ENCODE peak calls at places on chromosomes 3 and 15, in eight cellular contexts. One of them, this sample, is unnamed.

GRCh38 chr3:14522768-14523167 is 17.4 kb downstream of the GRIP2 start:
- DNase-seq in adrenal gland: no peak
- DNase-seq in mucosa of descending colon: no peak
- DNase-seq in body of pancreas: no peak
- DNase-seq in left ventricle myocardium inferior: no peak
- DNase-seq in tibial nerve: no peak
- DNase-seq in MM.1S: no peak
- DNase-seq in uterus: peak; percentile 10
- DNase-seq in this sample: no peak

GRCh38 chr3:8336456-8336855 is 165.2 kb upstream of the LMCD1 start:
- DNase-seq in adrenal gland: no peak
- DNase-seq in mucosa of descending colon: no peak
- DNase-seq in body of pancreas: no peak
- DNase-seq in left ventricle myocardium inferior: no peak
- DNase-seq in tibial nerve: no peak
- DNase-seq in MM.1S: no peak
- DNase-seq in uterus: no peak
- DNase-seq in this sample: no peak

GRCh38 chr3:32401541-32402052 is 9.9 kb downstream of the CMTM7 start:
- DNase-seq in adrenal gland: peak; percentile 77
- DNase-seq in mucosa of descending colon: peak; percentile 76
- DNase-seq in body of pancreas: peak; percentile 80
- DNase-seq in left ventricle myocardium inferior: peak; percentile 83
- DNase-seq in tibial nerve: peak; percentile 49
- DNase-seq in MM.1S: peak; percentile 51
- DNase-seq in uterus: peak; percentile 73
- DNase-seq in this sample: no peak

GRCh38 chr15:45347033-45347432 is 31.3 kb downstream of the GATM start:
- DNase-seq in adrenal gland: no peak
- DNase-seq in mucosa of descending colon: no peak
- DNase-seq in body of pancreas: no peak
- DNase-seq in left ventricle myocardium inferior: no peak
- DNase-seq in tibial nerve: no peak
- DNase-seq in MM.1S: no peak
- DNase-seq in uterus: no peak
- DNase-seq in this sample: no peak

GRCh38 chr3:25661694-25662455 is 2.8 kb downstream of the TOP2B start:
- DNase-seq in adrenal gland: no peak
- DNase-seq in mucosa of descending colon: no peak
- DNase-seq in body of pancreas: no peak
- DNase-seq in left ventricle myocardium inferior: no peak
- DNase-seq in tibial nerve: no peak
- DNase-seq in MM.1S: peak; percentile 58
- DNase-seq in uterus: no peak
- DNase-seq in this sample: no peak

GRCh38 chr15:73954188-73955145 is 28.2 kb downstream of the LOXL1 start:
- DNase-seq in adrenal gland: no peak
- DNase-seq in mucosa of descending colon: no peak
- DNase-seq in body of pancreas: no peak
- DNase-seq in left ventricle myocardium inferior: no peak
- DNase-seq in tibial nerve: no peak
- DNase-seq in MM.1S: no peak
- DNase-seq in uterus: no peak
- DNase-seq in this sample: no peak

GRCh38 chr15:83110361-83110760 is 2.9 kb downstream of the TM6SF1 start:
- DNase-seq in adrenal gland: no peak
- DNase-seq in mucosa of descending colon: no peak
- DNase-seq in body of pancreas: no peak
- DNase-seq in left ventricle myocardium inferior: no peak
- DNase-seq in tibial nerve: no peak
- DNase-seq in MM.1S: no peak
- DNase-seq in uterus: no peak
- DNase-seq in this sample: no peak

GRCh38 chr3:43641306-43642114 is 19.7 kb upstream of the ANO10 start:
- DNase-seq in adrenal gland: no peak
- DNase-seq in mucosa of descending colon: no peak
- DNase-seq in body of pancreas: no peak
- DNase-seq in left ventricle myocardium inferior: no peak
- DNase-seq in tibial nerve: no peak
- DNase-seq in MM.1S: no peak
- DNase-seq in uterus: no peak
- DNase-seq in this sample: no peak

GRCh38 chr3:66394261-66395249 is 106.3 kb downstream of the LRIG1 start:
- DNase-seq in adrenal gland: no peak
- DNase-seq in mucosa of descending colon: no peak
- DNase-seq in body of pancreas: no peak
- DNase-seq in left ventricle myocardium inferior: no peak
- DNase-seq in tibial nerve: no peak
- DNase-seq in MM.1S: no peak
- DNase-seq in uterus: no peak
- DNase-seq in this sample: no peak

GRCh38 chr3:197792019-197792647 is 1.1 kb downstream of the LRCH3 start:
- DNase-seq in adrenal gland: no peak
- DNase-seq in mucosa of descending colon: no peak
- DNase-seq in body of pancreas: no peak
- DNase-seq in left ventricle myocardium inferior: no peak
- DNase-seq in tibial nerve: no peak
- DNase-seq in MM.1S: no peak
- DNase-seq in uterus: no peak
- DNase-seq in this sample: no peak

GRCh38 chr15:48336940-48337339 is 5.7 kb downstream of the DUT start:
- DNase-seq in adrenal gland: no peak
- DNase-seq in mucosa of descending colon: no peak
- DNase-seq in body of pancreas: no peak
- DNase-seq in left ventricle myocardium inferior: no peak
- DNase-seq in tibial nerve: no peak
- DNase-seq in MM.1S: peak; percentile 27
- DNase-seq in uterus: no peak
- DNase-seq in this sample: no peak

GRCh38 chr3:30914696-30915095 is 20.2 kb upstream of the GADL1 start:
- DNase-seq in adrenal gland: no peak
- DNase-seq in mucosa of descending colon: no peak
- DNase-seq in body of pancreas: no peak
- DNase-seq in left ventricle myocardium inferior: no peak
- DNase-seq in tibial nerve: no peak
- DNase-seq in MM.1S: no peak
- DNase-seq in uterus: no peak
- DNase-seq in this sample: no peak

GRCh38 chr3:105802073-105802706 is 66.6 kb downstream of the CBLB start:
- DNase-seq in adrenal gland: no peak
- DNase-seq in mucosa of descending colon: no peak
- DNase-seq in body of pancreas: no peak
- DNase-seq in left ventricle myocardium inferior: no peak
- DNase-seq in tibial nerve: no peak
- DNase-seq in MM.1S: no peak
- DNase-seq in uterus: no peak
- DNase-seq in this sample: no peak

GRCh38 chr3:126119008-126119675 is 35.2 kb upstream of the SLC41A3 start:
- DNase-seq in adrenal gland: no peak
- DNase-seq in mucosa of descending colon: no peak
- DNase-seq in body of pancreas: peak; percentile 2
- DNase-seq in left ventricle myocardium inferior: no peak
- DNase-seq in tibial nerve: no peak
- DNase-seq in MM.1S: no peak
- DNase-seq in uterus: peak; percentile 6
- DNase-seq in this sample: no peak

GRCh38 chr3:133964547-133964946 is 65.2 kb downstream of the SLCO2A1 start:
- DNase-seq in adrenal gland: no peak
- DNase-seq in mucosa of descending colon: no peak
- DNase-seq in body of pancreas: no peak
- DNase-seq in left ventricle myocardium inferior: no peak
- DNase-seq in tibial nerve: no peak
- DNase-seq in MM.1S: no peak
- DNase-seq in uterus: no peak
- DNase-seq in this sample: no peak

GRCh38 chr15:81835731-81836130 is 210.1 kb downstream of the MEX3B start:
- DNase-seq in adrenal gland: no peak
- DNase-seq in mucosa of descending colon: no peak
- DNase-seq in body of pancreas: no peak
- DNase-seq in left ventricle myocardium inferior: no peak
- DNase-seq in tibial nerve: no peak
- DNase-seq in MM.1S: no peak
- DNase-seq in uterus: no peak
- DNase-seq in this sample: no peak

GRCh38 chr3:157499342-157499963 is 3.8 kb downstream of the VEPH1 start:
- DNase-seq in adrenal gland: peak; percentile 66
- DNase-seq in mucosa of descending colon: peak; percentile 58
- DNase-seq in body of pancreas: peak; percentile 81
- DNase-seq in left ventricle myocardium inferior: no peak
- DNase-seq in tibial nerve: no peak
- DNase-seq in MM.1S: peak; percentile 85
- DNase-seq in uterus: no peak
- DNase-seq in this sample: no peak

GRCh38 chr15:24832282-24832681 is 122.5 kb upstream of the SNRPN start:
- DNase-seq in adrenal gland: no peak
- DNase-seq in mucosa of descending colon: no peak
- DNase-seq in body of pancreas: no peak
- DNase-seq in left ventricle myocardium inferior: no peak
- DNase-seq in tibial nerve: no peak
- DNase-seq in MM.1S: no peak
- DNase-seq in uterus: no peak
- DNase-seq in this sample: no peak

GRCh38 chr3:58581328-58582091 is 4.3 kb upstream of the FAM107A start:
- DNase-seq in adrenal gland: no peak
- DNase-seq in mucosa of descending colon: no peak
- DNase-seq in body of pancreas: no peak
- DNase-seq in left ventricle myocardium inferior: no peak
- DNase-seq in tibial nerve: no peak
- DNase-seq in MM.1S: no peak
- DNase-seq in uterus: no peak
- DNase-seq in this sample: no peak

GRCh38 chr3:72335458-72336050 is 512.7 kb downstream of the SHQ1 start:
- DNase-seq in adrenal gland: no peak
- DNase-seq in mucosa of descending colon: no peak
- DNase-seq in body of pancreas: no peak
- DNase-seq in left ventricle myocardium inferior: no peak
- DNase-seq in tibial nerve: no peak
- DNase-seq in MM.1S: no peak
- DNase-seq in uterus: no peak
- DNase-seq in this sample: no peak

GRCh38 chr3:32621466-32621865 is 50.8 kb upstream of the DYNC1LI1 start:
- DNase-seq in adrenal gland: no peak
- DNase-seq in mucosa of descending colon: no peak
- DNase-seq in body of pancreas: no peak
- DNase-seq in left ventricle myocardium inferior: no peak
- DNase-seq in tibial nerve: no peak
- DNase-seq in MM.1S: no peak
- DNase-seq in uterus: no peak
- DNase-seq in this sample: no peak

GRCh38 chr15:38864827-38865604 is 300.4 kb upstream of the RASGRP1 start:
- DNase-seq in adrenal gland: no peak
- DNase-seq in mucosa of descending colon: no peak
- DNase-seq in body of pancreas: peak; percentile 24
- DNase-seq in left ventricle myocardium inferior: peak; percentile 21
- DNase-seq in tibial nerve: peak; percentile 70
- DNase-seq in MM.1S: no peak
- DNase-seq in uterus: peak; percentile 28
- DNase-seq in this sample: no peak

GRCh38 chr15:89299896-89300295 is 34.7 kb downstream of the POLG start:
- DNase-seq in adrenal gland: no peak
- DNase-seq in mucosa of descending colon: no peak
- DNase-seq in body of pancreas: no peak
- DNase-seq in left ventricle myocardium inferior: no peak
- DNase-seq in tibial nerve: no peak
- DNase-seq in MM.1S: no peak
- DNase-seq in uterus: no peak
- DNase-seq in this sample: no peak

GRCh38 chr15:38299216-38299615 is 46.6 kb downstream of the SPRED1 start:
- DNase-seq in adrenal gland: no peak
- DNase-seq in mucosa of descending colon: no peak
- DNase-seq in body of pancreas: no peak
- DNase-seq in left ventricle myocardium inferior: no peak
- DNase-seq in tibial nerve: no peak
- DNase-seq in MM.1S: no peak
- DNase-seq in uterus: no peak
- DNase-seq in this sample: no peak

GRCh38 chr3:62109534-62109933 is 263.8 kb downstream of the FEZF2 start:
- DNase-seq in adrenal gland: peak; percentile 60
- DNase-seq in mucosa of descending colon: no peak
- DNase-seq in body of pancreas: no peak
- DNase-seq in left ventricle myocardium inferior: peak; percentile 40
- DNase-seq in tibial nerve: no peak
- DNase-seq in MM.1S: no peak
- DNase-seq in uterus: no peak
- DNase-seq in this sample: no peak

GRCh38 chr3:153625506-153625905 is 463.5 kb downstream of the RAP2B start:
- DNase-seq in adrenal gland: no peak
- DNase-seq in mucosa of descending colon: no peak
- DNase-seq in body of pancreas: no peak
- DNase-seq in left ventricle myocardium inferior: no peak
- DNase-seq in tibial nerve: no peak
- DNase-seq in MM.1S: no peak
- DNase-seq in uterus: no peak
- DNase-seq in this sample: no peak
- TF ChIP-seq CTCF in adrenal gland: no peak
- TF ChIP-seq CTCF in mucosa of descending colon: no peak
- TF ChIP-seq CTCF in body of pancreas: no peak
- TF ChIP-seq CTCF in left ventricle myocardium inferior: no peak
- TF ChIP-seq CTCF in tibial nerve: no peak
- TF ChIP-seq CTCF in MM.1S: peak; percentile 26
- TF ChIP-seq CTCF in uterus: no peak
- TF ChIP-seq CTCF in this sample: peak; percentile 9

GRCh38 chr3:57052662-57053061 is 7.8 kb upstream of the SPATA12 start:
- DNase-seq in adrenal gland: no peak
- DNase-seq in mucosa of descending colon: no peak
- DNase-seq in body of pancreas: no peak
- DNase-seq in left ventricle myocardium inferior: no peak
- DNase-seq in tibial nerve: no peak
- DNase-seq in MM.1S: no peak
- DNase-seq in uterus: no peak
- DNase-seq in this sample: no peak
- H3K4me1 ChIP-seq in adrenal gland: peaks cover 8% of the 10 kb centered on the region
- H3K4me1 ChIP-seq in mucosa of descending colon: no peaks in the 10 kb centered on the region
- H3K4me1 ChIP-seq in body of pancreas: peaks cover 9% of the 10 kb centered on the region
- H3K4me1 ChIP-seq in left ventricle myocardium inferior: peaks cover 14% of the 10 kb centered on the region
- H3K4me1 ChIP-seq in tibial nerve: peaks cover 4% of the 10 kb centered on the region
- H3K4me1 ChIP-seq in MM.1S: no peaks in the 10 kb centered on the region
- H3K4me1 ChIP-seq in uterus: no peaks in the 10 kb centered on the region
- H3K4me1 ChIP-seq in this sample: peaks cover 6% of the 10 kb centered on the region

GRCh38 chr15:76903251-76903681 is 1.9 kb downstream of the SCAPER start:
- DNase-seq in adrenal gland: no peak
- DNase-seq in mucosa of descending colon: no peak
- DNase-seq in body of pancreas: no peak
- DNase-seq in left ventricle myocardium inferior: no peak
- DNase-seq in tibial nerve: no peak
- DNase-seq in MM.1S: peak; percentile 26
- DNase-seq in uterus: no peak
- DNase-seq in this sample: peak; percentile 33
- TF ChIP-seq CTCF in adrenal gland: peak; percentile 30
- TF ChIP-seq CTCF in mucosa of descending colon: no peak
- TF ChIP-seq CTCF in body of pancreas: no peak
- TF ChIP-seq CTCF in left ventricle myocardium inferior: peak; percentile 31
- TF ChIP-seq CTCF in tibial nerve: peak; percentile 21
- TF ChIP-seq CTCF in MM.1S: peak; percentile 59
- TF ChIP-seq CTCF in uterus: peak; percentile 6
- TF ChIP-seq CTCF in this sample: peak; percentile 67

DNA sequence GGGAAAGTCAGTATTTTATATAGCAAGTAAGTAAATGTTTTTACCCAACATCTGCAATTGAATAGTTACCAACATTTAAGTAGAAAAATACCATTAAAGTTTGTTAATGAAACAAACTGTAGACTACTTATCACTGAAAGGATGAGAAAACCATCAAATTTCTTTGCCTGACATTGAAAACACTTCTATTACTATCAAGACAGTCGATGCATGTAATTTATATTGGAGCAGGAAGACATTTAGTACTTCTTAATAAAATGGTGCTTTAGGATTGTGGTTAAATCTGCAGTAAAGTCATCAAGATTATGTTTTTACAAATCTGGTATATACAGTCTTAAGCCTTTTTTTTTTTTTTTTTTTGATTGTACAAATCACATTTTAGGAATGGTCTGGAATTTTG is 13.9 kb upstream of the CHD2 start:
- DNase-seq in adrenal gland: no peak
- DNase-seq in mucosa of descending colon: no peak
- DNase-seq in body of pancreas: no peak
- DNase-seq in left ventricle myocardium inferior: no peak
- DNase-seq in tibial nerve: no peak
- DNase-seq in MM.1S: no peak
- DNase-seq in uterus: no peak
- DNase-seq in this sample: no peak
- H3K4me1 ChIP-seq in adrenal gland: peaks cover 63% of the 10 kb centered on the region
- H3K4me1 ChIP-seq in mucosa of descending colon: peaks cover 35% of the 10 kb centered on the region
- H3K4me1 ChIP-seq in body of pancreas: peaks cover 41% of the 10 kb centered on the region
- H3K4me1 ChIP-seq in left ventricle myocardium inferior: peaks cover 86% of the 10 kb centered on the region
- H3K4me1 ChIP-seq in tibial nerve: peaks cover 26% of the 10 kb centered on the region
- H3K4me1 ChIP-seq in MM.1S: peaks cover 27% of the 10 kb centered on the region
- H3K4me1 ChIP-seq in uterus: no peaks in the 10 kb centered on the region
- H3K4me1 ChIP-seq in this sample: peaks cover 34% of the 10 kb centered on the region